ENCODE peak calls at places on chromosome 6, in six cellular contexts. A is left ventricle myocardium superior; E is lower lobe of right lung; R is activated B cell treated with CpG ODN at 0.5 μM for 24 hours; T is right cardiac atrium; S is stimulated activated effector memory CD8-positive, alpha-beta T cell treated with anti-CD3 and anti-CD28 coated beads, Interleukin-12 subunit alpha, Interleukin-12 subunit beta, amount 100 ng/mL, for 72 hours. O is an unnamed sample.

GRCh38 chr6:152206072-152206818 is 398.8 kb downstream of the ESR1 start:
- ATAC-seq in A (peak; percentile 23), E (no peak), R (no peak), T (no peak), S (no peak), O (no peak)

GRCh38 chr6:108902389-108902792 is 54.2 kb downstream of the ARMC2 start:
- ATAC-seq in A (peak; percentile 26), E (no peak), R (peak; percentile 33), T (peak; percentile 77), S (peak; percentile 46), O (no peak)

GRCh38 chr6:138948780-138949179 is 39.3 kb downstream of the REPS1 start:
- ATAC-seq in A (no peak), E (no peak), R (no peak), T (no peak), S (no peak), O (no peak)

GRCh38 chr6:17885079-17885478 is 102.4 kb downstream of the KIF13A start:
- ATAC-seq in A (peak; percentile 54), E (no peak), R (peak; percentile 51), T (peak; percentile 56), S (peak; percentile 25), O (peak; percentile 65)

GRCh38 chr6:127302728-127303675 is 36.3 kb downstream of the RNF146 start:
- ATAC-seq in A (peak; percentile 30), E (peak; percentile 80), R (peak; percentile 94), T (no peak), S (peak; percentile 57), O (peak; percentile 62)

GRCh38 chr6:14986370-14986769 is 259.5 kb upstream of the JARID2 start:
- ATAC-seq in A (no peak), E (no peak), R (no peak), T (no peak), S (no peak), O (no peak)

GRCh38 chr6:42281570-42281969 is 63.9 kb upstream of the MRPS10 start:
- ATAC-seq in A (no peak), E (peak; percentile 50), R (no peak), T (no peak), S (peak; percentile 67), O (no peak)

GRCh38 chr6:30557683-30557981 is 537 bp downstream of the PRR3 start:
- ATAC-seq in A (no peak), E (no peak), R (no peak), T (no peak), S (peak; percentile 2), O (no peak)

GRCh38 chr6:49514571-49515484 is 15.1 kb downstream of the GLYATL3 start:
- ATAC-seq in A (no peak), E (no peak), R (no peak), T (no peak), S (no peak), O (no peak)

GRCh38 chr6:133609404-133610270 is 279.3 kb upstream of the TCF21 start:
- ATAC-seq in A (no peak), E (no peak), R (no peak), T (no peak), S (no peak), O (no peak)

GRCh38 chr6:131931063-131931745 is 20.0 kb downstream of the CCN2 start:
- ATAC-seq in A (no peak), E (no peak), R (no peak), T (no peak), S (no peak), O (no peak)

GRCh38 chr6:129281173-129281796 is 398.3 kb downstream of the LAMA2 start:
- ATAC-seq in A (peak; percentile 23), E (no peak), R (no peak), T (peak; percentile 17), S (no peak), O (no peak)

GRCh38 chr6:40477246-40478126 is 109.7 kb downstream of the LRFN2 start:
- ATAC-seq in A (no peak), E (no peak), R (no peak), T (no peak), S (peak; percentile 73), O (no peak)

GRCh38 chr6:25370175-25371036 is 91.2 kb downstream of the CARMIL1 start:
- ATAC-seq in A (no peak), E (no peak), R (no peak), T (no peak), S (peak; percentile 87), O (no peak)

GRCh38 chr6:110399219-110400071 is 15.9 kb downstream of the DDO start:
- ATAC-seq in A (peak; percentile 64), E (peak; percentile 48), R (no peak), T (peak; percentile 78), S (no peak), O (no peak)